ENCODE peak calls at places on chromosomes 7 and 10, in nine cellular contexts. S is fibroblast of mammary gland; T is sigmoid colon; I is neural progenitor cell; Z is CD8-positive, alpha-beta T cell; L is endodermal cell; U is left lung; O is heart right ventricle; P is ovary. B is an unnamed sample.

GRCh38 chr7:150428671-150429451 is 21.6 kb upstream of the GIMAP8 start:
- DNase-seq in S (peak), T (peak), I (peak), Z (no peak), L (peak), U (peak), O (no peak), P (no peak), B (peak)

GRCh38 chr7:121107923-121108498 is 119.5 kb downstream of the CPED1 start:
- DNase-seq in S (peak), T (no peak), I (peak), Z (no peak), L (no peak), U (no peak), O (no peak), P (no peak), B (peak)

GRCh38 chr7:68246189-68246633 is 1249.6 kb downstream of the TYW1 start:
- DNase-seq in S (no peak), T (no peak), I (peak), Z (no peak), L (peak), U (no peak), O (no peak), P (no peak), B (no peak)

GRCh38 chr10:61594430-61594829 is 68.3 kb upstream of the CABCOCO1 start:
- DNase-seq in S (no peak), T (no peak), I (no peak), Z (no peak), L (no peak), U (no peak), O (no peak), P (no peak), B (no peak)

GRCh38 chr10:74799840-74800239 is 26.6 kb upstream of the KAT6B start:
- DNase-seq in S (peak), T (no peak), I (no peak), Z (no peak), L (no peak), U (no peak), O (no peak), P (no peak), B (peak)

GRCh38 chr10:122422266-122422980 is 32.0 kb upstream of the ARMS2 start:
- DNase-seq in S (no peak), T (no peak), I (no peak), Z (no peak), L (no peak), U (no peak), O (no peak), P (no peak), B (no peak)

GRCh38 chr7:116731019-116731388 is 59.0 kb downstream of the MET start:
- DNase-seq in S (no peak), T (no peak), I (no peak), Z (no peak), L (no peak), U (no peak), O (no peak), P (no peak), B (no peak)

GRCh38 chr10:96978621-96979154 is 146.6 kb downstream of the LCOR start:
- DNase-seq in S (no peak), T (no peak), I (no peak), Z (no peak), L (no peak), U (no peak), O (no peak), P (no peak), B (no peak)

GRCh38 chr10:32540691-32541470 is 94.9 kb downstream of the CCDC7 start:
- DNase-seq in S (no peak), T (no peak), I (no peak), Z (no peak), L (no peak), U (no peak), O (no peak), P (no peak), B (no peak)

GRCh38 chr7:80136276-80137045 is 1.8 kb downstream of the GNAI1 start:
- DNase-seq in S (peak), T (no peak), I (peak), Z (no peak), L (no peak), U (no peak), O (no peak), P (no peak), B (peak)

GRCh38 chr7:108618056-108618455 is 48.4 kb downstream of the DNAJB9 start:
- DNase-seq in S (no peak), T (no peak), I (no peak), Z (no peak), L (no peak), U (no peak), O (no peak), P (no peak), B (no peak)

GRCh38 chr10:66837990-66838389 is 87.8 kb upstream of the LRRTM3 start:
- DNase-seq in S (peak), T (no peak), I (no peak), Z (no peak), L (no peak), U (no peak), O (no peak), P (no peak), B (peak)

GRCh38 chr10:25405871-25406270 is 231.1 kb downstream of the GPR158 start:
- DNase-seq in S (no peak), T (no peak), I (no peak), Z (no peak), L (no peak), U (no peak), O (no peak), P (no peak), B (no peak)

GRCh38 chr10:12195281-12195602 is 449 bp downstream of the NUDT5 start:
- DNase-seq in S (no peak), T (no peak), I (no peak), Z (no peak), L (no peak), U (no peak), O (no peak), P (no peak), B (no peak)

GRCh38 chr10:29067161-29067560 is 221.7 kb upstream of the LYZL1 start:
- DNase-seq in S (no peak), T (no peak), I (no peak), Z (no peak), L (no peak), U (no peak), O (no peak), P (no peak), B (peak)

GRCh38 chr10:71646051-71646450 is 73.5 kb downstream of the C10orf105 start:
- DNase-seq in S (no peak), T (no peak), I (no peak), Z (no peak), L (no peak), U (no peak), O (no peak), P (no peak), B (no peak)

GRCh38 chr7:127107601-127108007 is 145.1 kb downstream of the GRM8 start:
- DNase-seq in S (peak), T (no peak), I (peak), Z (no peak), L (peak), U (no peak), O (peak), P (no peak), B (peak)

GRCh38 chr10:14385591-14386201 is 55.0 kb upstream of the FRMD4A start:
- DNase-seq in S (peak), T (no peak), I (no peak), Z (no peak), L (no peak), U (no peak), O (no peak), P (no peak), B (no peak)

GRCh38 chr7:156969972-156970420 is 20.5 kb downstream of the NOM1 start:
- DNase-seq in S (peak), T (no peak), I (no peak), Z (no peak), L (no peak), U (no peak), O (no peak), P (no peak), B (peak)

GRCh38 chr10:73044378-73045285 is 52.0 kb downstream of the P4HA1 start:
- DNase-seq in S (peak), T (no peak), I (no peak), Z (no peak), L (no peak), U (no peak), O (no peak), P (no peak), B (peak)

GRCh38 chr10:80530251-80530650 is 7.5 kb upstream of the SH2D4B start:
- DNase-seq in S (peak), T (no peak), I (no peak), Z (no peak), L (peak), U (no peak), O (peak), P (no peak), B (peak)

GRCh38 chr7:137818036-137818435 is 28.7 kb downstream of the DGKI start:
- DNase-seq in S (peak), T (no peak), I (no peak), Z (no peak), L (no peak), U (no peak), O (no peak), P (no peak), B (peak)

DNA sequence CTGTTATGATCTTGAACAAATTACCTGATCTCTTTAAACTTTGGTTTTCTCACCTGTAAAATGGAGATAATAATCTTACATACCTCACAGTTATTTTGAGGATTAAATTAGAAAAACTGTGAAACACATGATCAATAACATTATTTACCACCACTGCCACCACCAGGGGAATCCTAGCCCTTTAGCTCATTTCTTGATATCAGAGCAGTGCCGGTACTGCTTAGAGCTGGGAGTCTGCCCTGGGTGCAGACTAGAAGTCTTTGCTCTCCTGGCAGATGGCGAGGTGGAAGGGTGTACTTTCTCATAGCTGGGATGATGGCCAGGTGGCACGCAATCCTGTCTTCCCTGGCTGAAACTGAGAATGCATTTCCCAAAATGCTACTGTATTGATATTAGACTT is 12.7 kb upstream of the EFCAB10 start:
- DNase-seq in S (no peak), T (no peak), I (no peak), Z (no peak), L (peak), U (no peak), O (no peak), P (no peak), B (no peak)
- TF ChIP-seq CTCF in S (peak), T (no peak), I (peak), Z (no peak), L (peak), U (no peak), O (no peak), P (no peak), B (no peak)

GRCh38 chr10:88983939-88984338 is 6.7 kb upstream of the FAS start:
- DNase-seq in S (no peak), T (no peak), I (no peak), Z (no peak), L (no peak), U (no peak), O (no peak), P (no peak), B (no peak)
- H3K4me3 ChIP-seq in S (no peak), T (no peak), I (no peak), Z (no peak), L (no peak), U (no peak), O (no peak), P (no peak), B (no peak)

GRCh38 chr7:25839084-25839769 is 312.8 kb upstream of the NFE2L3 start:
- DNase-seq in S (no peak), T (no peak), I (no peak), Z (no peak), L (no peak), U (no peak), O (no peak), P (no peak), B (no peak)
- TF ChIP-seq CTCF in S (peak), T (peak), I (peak), Z (no peak), L (peak), U (no peak), O (no peak), P (no peak), B (peak)

DNA sequence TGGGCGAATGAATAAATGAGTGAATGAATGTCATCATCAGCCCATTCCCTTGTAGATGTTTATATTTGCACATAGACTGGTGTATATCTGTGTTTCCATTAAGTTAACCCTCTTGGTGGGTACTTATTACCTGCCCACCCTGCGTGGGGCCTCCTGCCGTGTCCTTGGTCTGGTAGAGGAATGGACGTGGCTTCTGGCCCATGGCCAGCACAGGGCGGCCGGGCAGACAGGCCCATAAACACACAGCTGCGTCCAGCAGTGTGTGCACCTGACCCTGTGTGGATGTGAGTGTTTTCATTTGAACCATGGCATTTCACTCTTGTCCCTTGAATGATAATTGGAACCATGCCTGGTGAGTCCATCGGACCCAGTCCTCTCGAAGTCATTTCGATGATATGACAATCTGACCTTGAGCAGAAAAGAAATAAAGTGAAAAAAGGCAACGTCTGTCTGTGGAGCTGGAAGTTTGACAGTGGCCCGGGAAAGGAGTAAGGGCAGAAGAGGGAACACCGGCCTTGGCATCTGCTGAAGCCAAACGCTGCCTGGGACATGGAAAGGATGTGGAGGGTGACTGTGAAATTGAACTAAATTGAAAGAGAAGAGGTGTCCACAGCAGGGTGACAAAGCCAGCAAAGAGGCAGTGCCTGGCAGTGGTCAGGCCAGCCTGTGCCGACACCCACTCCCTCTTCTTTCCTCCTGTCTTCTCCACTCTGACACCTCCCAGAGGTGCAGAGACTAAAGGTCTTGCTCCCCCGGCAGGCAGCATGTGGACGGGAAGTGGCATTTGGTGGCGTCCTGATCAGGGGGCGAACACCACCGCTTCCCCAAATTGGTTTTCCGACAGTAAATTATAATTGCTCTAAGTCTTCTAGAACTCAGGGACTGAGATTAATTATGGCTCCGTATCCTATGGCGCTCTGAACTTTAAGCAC is 199.0 kb upstream of the ZMIZ1 start:
- DNase-seq in S (no peak), T (peak), I (peak), Z (no peak), L (peak), U (no peak), O (no peak), P (no peak), B (no peak)
- H3K4me3 ChIP-seq in S (no peak), T (no peak), I (no peak), Z (no peak), L (no peak), U (no peak), O (no peak), P (no peak), B (no peak)

GRCh38 chr10:46022978-46023702 is 7.3 kb downstream of the NCOA4 start:
- DNase-seq in S (peak), T (peak), I (peak), Z (peak), L (peak), U (peak), O (peak), P (peak), B (peak)
- TF ChIP-seq CTCF in S (peak), T (no peak), I (no peak), Z (no peak), L (peak), U (peak), O (peak), P (no peak), B (peak)

DNA sequence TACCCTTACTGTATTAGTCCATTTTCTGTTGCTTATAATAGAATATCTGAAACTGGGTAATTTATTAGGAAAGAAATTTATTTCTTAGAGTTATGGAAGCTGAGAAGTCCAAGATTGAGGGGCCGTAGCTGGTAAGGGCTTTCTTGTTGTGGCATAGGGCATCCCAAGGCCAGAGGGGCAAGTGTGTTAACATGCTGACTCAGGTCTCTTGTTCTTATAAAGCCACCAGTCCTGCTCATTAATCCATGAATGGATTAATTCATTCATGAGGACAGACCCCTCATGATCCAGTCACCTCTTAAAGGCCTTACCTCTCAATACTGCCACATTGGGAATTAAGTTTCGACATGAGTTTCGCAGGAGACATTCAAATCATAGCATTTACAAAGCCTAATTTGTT is 2.4 kb downstream of the ARMC10 start:
- DNase-seq in S (no peak), T (no peak), I (no peak), Z (no peak), L (no peak), U (no peak), O (no peak), P (no peak), B (no peak)
- H3K4me3 ChIP-seq in S (no peak), T (no peak), I (no peak), Z (no peak), L (no peak), U (no peak), O (no peak), P (no peak), B (no peak)

GRCh38 chr7:45650404-45651055 is 76.4 kb downstream of the ADCY1 start:
- DNase-seq in S (no peak), T (no peak), I (no peak), Z (no peak), L (no peak), U (no peak), O (no peak), P (no peak), B (no peak)
- TF ChIP-seq CTCF in S (no peak), T (no peak), I (no peak), Z (no peak), L (no peak), U (no peak), O (no peak), P (no peak), B (no peak)

GRCh38 chr7:98470131-98470985 is 69.5 kb upstream of the BAIAP2L1 start:
- DNase-seq in S (no peak), T (no peak), I (peak), Z (no peak), L (peak), U (peak), O (no peak), P (no peak), B (no peak)
- H3K4me3 ChIP-seq in S (no peak), T (peak), I (peak), Z (no peak), L (peak), U (no peak), O (peak), P (no peak), B (peak)

DNA sequence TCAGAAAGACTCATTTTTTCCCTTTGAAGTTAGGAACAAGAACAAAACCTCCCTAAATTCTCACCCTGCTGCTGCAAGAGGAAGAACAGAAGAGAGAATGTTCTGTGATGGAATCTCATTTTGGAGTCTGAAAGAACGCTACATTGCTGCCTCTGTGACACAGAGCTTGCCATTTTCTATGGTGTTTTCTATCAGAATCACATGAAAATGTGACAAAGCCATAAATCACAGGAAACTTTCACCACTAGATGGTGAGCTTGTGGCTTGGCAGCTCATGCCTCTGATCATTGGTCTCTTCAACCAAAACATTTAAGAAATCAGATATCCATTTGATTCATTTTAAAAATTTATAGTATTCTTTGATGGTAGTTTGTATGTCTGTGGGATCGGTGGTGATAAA is 82.9 kb downstream of the CADPS2 start:
- DNase-seq in S (peak), T (no peak), I (peak), Z (no peak), L (peak), U (no peak), O (peak), P (no peak), B (peak)
- TF ChIP-seq CTCF in S (peak), T (no peak), I (peak), Z (no peak), L (peak), U (no peak), O (peak), P (no peak), B (peak)

B was measured in fibroblast of villous mesenchyme.